ENCODE peak calls at places on chromosomes 3 and 15, in nine cellular contexts. B, O, T, N, X, W, K, S and R are unnamed samples.
A peak's percentile ranks its signal among the peaks of the same experiment; 100 is the strongest.

GRCh38 chr3:31268868-31269267 is 263.9 kb upstream of the STT3B start:
- DNase-seq in B (no peak), W (no peak), K (no peak), X (no peak), N (no peak), O (no peak), S (no peak), T (no peak), R (no peak)

GRCh38 chr3:107064445-107065060 is 312.7 kb upstream of the CCDC54 start:
- DNase-seq in N (peak; percentile 62), O (peak; percentile 55), K (peak; percentile 67), B (peak; percentile 33), W (no peak), X (peak; percentile 92), S (no peak), T (peak; percentile 78), R (no peak)

GRCh38 chr3:115858995-115859807 is 235.9 kb downstream of the GAP43 start:
- DNase-seq in B (no peak), S (no peak), W (no peak), T (no peak), K (no peak), O (no peak), N (no peak), X (no peak), R (no peak)

GRCh38 chr15:91967935-91968605 is 114.6 kb downstream of the SLCO3A1 start:
- DNase-seq in B (no peak), K (no peak), O (no peak), X (no peak), N (no peak), W (no peak), S (no peak), T (peak; percentile 40), R (no peak)

GRCh38 chr15:70383856-70384255 is 286.1 kb upstream of the TLE3 start:
- DNase-seq in O (no peak), T (no peak), S (no peak), K (no peak), W (no peak), B (no peak), X (no peak), N (no peak), R (no peak)

GRCh38 chr3:110016235-110016634 is 678.9 kb upstream of the DPPA4 start:
- DNase-seq in X (no peak), S (no peak), W (no peak), O (no peak), T (no peak), B (no peak), K (no peak), N (no peak), R (no peak)

GRCh38 chr3:97910931-97911351 is 61.3 kb downstream of the RIOX2 start:
- DNase-seq in K (peak; percentile 24), O (no peak), B (no peak), X (no peak), S (no peak), T (no peak), W (no peak), N (no peak), R (no peak)

GRCh38 chr3:14369675-14370669 is 32.4 kb upstream of the SLC6A6 start:
- DNase-seq in O (no peak), X (no peak), B (no peak), T (no peak), K (no peak), N (peak; percentile 48), S (peak; percentile 80), W (no peak), R (no peak)

GRCh38 chr15:52709172-52709979 is 30.2 kb upstream of the ATOSA start:
- DNase-seq in O (no peak), N (no peak), B (peak; percentile 50), X (no peak), W (peak; percentile 87), K (no peak), S (peak; percentile 68), T (no peak), R (no peak)

GRCh38 chr3:171614318-171614967 is 154.2 kb upstream of the TNIK start:
- DNase-seq in N (no peak), X (no peak), S (no peak), T (peak; percentile 41), K (peak; percentile 33), B (no peak), W (peak; percentile 69), O (peak; percentile 57), R (no peak)

GRCh38 chr15:78628227-78628626 is 7.4 kb upstream of the CHRNA3 start:
- DNase-seq in B (no peak), W (no peak), N (no peak), X (no peak), T (no peak), O (no peak), K (no peak), S (no peak), R (no peak)

GRCh38 chr3:169863458-169863899 is 6.3 kb downstream of the LRRC31 start:
- DNase-seq in B (peak; percentile 27), O (peak; percentile 44), W (no peak), N (peak; percentile 55), K (peak; percentile 42), T (peak; percentile 72), X (peak; percentile 78), S (peak; percentile 61), R (no peak)

GRCh38 chr15:36075333-36075732 is 504.1 kb upstream of the CDIN1 start:
- DNase-seq in K (no peak), B (no peak), T (peak; percentile 30), W (no peak), N (no peak), O (no peak), S (no peak), X (no peak), R (no peak)

GRCh38 chr15:58040117-58040516 is 25.4 kb downstream of the ALDH1A2 start:
- DNase-seq in K (no peak), B (no peak), O (no peak), S (no peak), T (no peak), W (no peak), N (no peak), X (no peak), R (no peak)

GRCh38 chr15:58042006-58042405 is 23.5 kb downstream of the ALDH1A2 start:
- DNase-seq in O (no peak), B (no peak), N (no peak), K (no peak), X (no peak), W (no peak), S (no peak), T (no peak), R (no peak)

GRCh38 chr15:58037902-58038301 is 27.6 kb downstream of the ALDH1A2 start:
- DNase-seq in T (no peak), O (no peak), S (no peak), N (no peak), W (no peak), K (no peak), B (no peak), X (no peak), R (no peak)

GRCh38 chr15:58038426-58039106 is 26.9 kb downstream of the ALDH1A2 start:
- DNase-seq in W (no peak), S (no peak), O (no peak), K (no peak), X (no peak), T (no peak), N (no peak), B (no peak), R (no peak)

DNA sequence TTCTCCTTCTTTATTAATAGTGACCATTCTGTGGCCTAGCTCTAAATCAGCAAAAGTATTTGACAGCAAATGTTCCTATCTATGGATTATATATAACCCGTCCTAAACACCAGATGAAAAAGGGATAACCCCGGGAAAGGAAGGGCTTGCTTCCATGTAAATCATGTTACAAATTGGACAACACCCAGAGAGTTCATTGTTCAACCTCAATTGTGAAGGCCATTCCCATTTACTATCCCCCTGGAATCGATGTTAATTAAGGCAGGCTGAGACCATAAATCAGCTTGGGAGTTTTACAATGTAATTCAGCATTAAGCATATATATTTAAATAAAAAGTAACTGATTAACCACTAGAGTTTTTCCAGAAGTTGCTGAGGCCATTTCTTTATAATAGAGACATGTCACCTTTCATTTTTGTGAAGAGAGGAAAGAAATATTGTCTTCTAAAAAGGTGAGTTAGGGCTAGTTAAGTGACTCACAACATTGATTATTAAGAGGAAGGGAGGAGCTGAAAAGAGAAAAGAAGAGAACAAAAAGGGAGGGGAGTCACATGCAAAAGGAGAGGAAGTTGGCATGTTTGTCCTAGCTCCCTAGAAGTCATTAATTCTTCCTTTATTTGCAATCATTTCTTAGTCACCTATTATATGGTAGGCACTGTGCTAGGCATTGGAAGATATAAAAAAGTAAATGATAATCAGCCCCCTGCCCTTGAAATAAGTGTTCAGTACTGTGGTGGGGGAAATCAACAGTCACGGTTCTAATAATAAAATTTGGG is 26.1 kb downstream of the ALDH1A2 start:
- DNase-seq in T (no peak), W (no peak), B (no peak), K (no peak), O (no peak), X (no peak), N (no peak), S (no peak), R (no peak)
- TF ChIP-seq POLR2A in T (no peak), W (no peak), B (no peak), K (no peak), O (no peak), X (no peak), N (no peak), S (no peak), R (no peak)

DNA sequence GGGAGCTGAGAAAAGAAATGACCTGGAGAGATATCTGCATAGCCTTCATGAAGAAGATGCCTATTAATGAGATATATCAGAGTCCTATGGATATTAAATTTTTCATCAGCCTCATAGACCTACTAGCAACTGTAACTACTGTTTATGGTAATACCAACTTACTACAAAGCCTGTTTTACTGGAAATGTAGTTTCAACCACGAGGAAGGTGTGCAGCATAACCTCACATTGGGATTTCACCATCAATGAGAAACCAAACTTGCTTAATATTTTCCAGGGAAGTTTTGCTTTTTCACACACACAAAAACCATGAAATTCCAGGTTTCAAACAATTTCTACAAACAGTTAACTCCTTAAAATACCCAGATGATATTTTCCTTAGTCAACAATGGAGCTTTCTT is 31.4 kb downstream of the FAM240A start:
- DNase-seq in N (no peak), X (no peak), T (no peak), S (no peak), O (no peak), W (no peak), B (no peak), K (no peak), R (no peak)
- TF ChIP-seq CTCF in N (no peak), X (no peak), T (no peak), S (no peak), O (no peak), W (no peak), B (no peak), K (no peak), R (no peak)

DNA sequence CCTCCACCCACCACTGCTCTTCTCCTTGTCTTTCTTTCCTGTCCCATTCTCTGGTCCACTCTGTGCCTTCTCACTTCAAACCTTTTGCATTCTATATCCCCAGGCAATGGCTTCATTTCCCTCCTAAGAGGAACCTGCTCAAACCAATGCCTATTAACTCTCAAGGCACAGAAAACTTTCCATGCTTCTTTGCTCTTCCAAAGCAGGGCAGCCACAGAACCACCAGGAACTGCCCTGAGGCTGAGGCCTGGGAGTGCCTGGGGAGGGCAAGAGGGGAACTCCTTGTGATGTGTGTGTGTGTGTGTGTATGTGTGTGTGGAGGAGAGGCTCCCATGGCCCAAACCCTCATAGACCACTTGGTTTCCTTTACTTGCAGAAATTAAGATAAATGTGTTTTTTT is 14.1 kb upstream of the PGPEP1L start:
- DNase-seq in T (no peak), W (no peak), K (no peak), N (no peak), S (no peak), B (no peak), X (no peak), O (no peak), R (no peak)
- H3K27ac ChIP-seq in T (no peak overlapping the region), W (no peak overlapping the region), K (no peak overlapping the region), N (no peak overlapping the region), S (no peak overlapping the region), B (no peak overlapping the region), X (no peak overlapping the region), O (no peak overlapping the region), R (no peak overlapping the region)

GRCh38 chr15:74425634-74426033 is 8.1 kb downstream of the SEMA7A start:
- DNase-seq in W (no peak), S (no peak), X (no peak), N (no peak), O (no peak), T (no peak), B (no peak), K (no peak), R (no peak)
- TF ChIP-seq POLR2A in W (no peak), S (no peak), X (no peak), N (no peak), O (no peak), T (no peak), B (no peak), K (no peak), R (no peak)